ENCODE peak calls at places on chromosome 13, in ten cellular contexts. H is AG10803, I is fibroblast of the aortic adventitia, M is body of pancreas, G is GM23338, S is dorsolateral prefrontal cortex, F is thyroid gland, T is neural crest cell, J is tibial nerve, P is cardiac muscle cell. E is an unnamed sample.

GRCh38 chr13:106143392-106143791 is 392.1 kb downstream of the EFNB2 start:
- DNase-seq in H (peak), I (peak), M (no peak), G (no peak), S (no peak), F (no peak), T (no peak), J (no peak), P (no peak), E (peak)

GRCh38 chr13:74576504-74576903 is 442.3 kb upstream of the KLF12 start:
- DNase-seq in H (no peak), I (no peak), M (no peak), G (no peak), S (no peak), F (no peak), T (no peak), J (no peak), P (no peak), E (no peak)

GRCh38 chr13:91778123-91778522 is 379.7 kb downstream of the GPC5 start:
- DNase-seq in H (no peak), I (no peak), M (no peak), G (no peak), S (no peak), F (no peak), T (no peak), J (no peak), P (no peak), E (no peak)

GRCh38 chr13:21237081-21237480 is 60.6 kb downstream of the MRPL57 start:
- DNase-seq in H (no peak), I (no peak), M (no peak), G (no peak), S (no peak), F (no peak), T (no peak), J (no peak), P (no peak), E (no peak)

GRCh38 chr13:57630661-57631606 is 610 bp upstream of the PCDH17 start:
- DNase-seq in H (no peak), I (no peak), M (peak), G (peak), S (peak), F (peak), T (peak), J (no peak), P (peak), E (peak)

GRCh38 chr13:39892731-39893293 is 237.3 kb downstream of the COG6 start:
- DNase-seq in H (peak), I (peak), M (no peak), G (no peak), S (no peak), F (no peak), T (no peak), J (no peak), P (peak), E (peak)

GRCh38 chr13:20340136-20340758 is 108.1 kb upstream of the GJB6 start:
- DNase-seq in H (no peak), I (no peak), M (no peak), G (no peak), S (no peak), F (peak), T (no peak), J (no peak), P (no peak), E (no peak)

GRCh38 chr13:26440111-26440510 is 117.4 kb upstream of the WASF3 start:
- DNase-seq in H (peak), I (peak), M (no peak), G (no peak), S (no peak), F (no peak), T (no peak), J (no peak), P (no peak), E (no peak)

GRCh38 chr13:25249001-25249543 is 38.2 kb downstream of the MTMR6 start:
- DNase-seq in H (peak), I (peak), M (no peak), G (peak), S (peak), F (no peak), T (no peak), J (peak), P (peak), E (peak)

GRCh38 chr13:80276371-80277289 is 64.3 kb downstream of the SPRY2 start:
- DNase-seq in H (no peak), I (no peak), M (no peak), G (peak), S (no peak), F (peak), T (peak), J (peak), P (peak), E (peak)

GRCh38 chr13:112891477-112892401 is 77.3 kb upstream of the MCF2L start:
- DNase-seq in H (no peak), I (no peak), M (peak), G (peak), S (no peak), F (no peak), T (no peak), J (no peak), P (no peak), E (no peak)

GRCh38 chr13:26707122-26708006 is 53.2 kb downstream of the GPR12 start:
- DNase-seq in H (peak), I (peak), M (no peak), G (peak), S (peak), F (no peak), T (peak), J (peak), P (peak), E (peak)

GRCh38 chr13:46983881-46984280 is 87.0 kb upstream of the HTR2A start:
- DNase-seq in H (no peak), I (peak), M (no peak), G (no peak), S (no peak), F (no peak), T (no peak), J (no peak), P (no peak), E (peak)

GRCh38 chr13:97911311-97912138 is 42.0 kb upstream of the IPO5 start:
- DNase-seq in H (peak), I (peak), M (peak), G (peak), S (no peak), F (peak), T (no peak), J (no peak), P (peak), E (peak)

GRCh38 chr13:114142640-114143490 is 10.4 kb upstream of the RASA3 start:
- DNase-seq in H (no peak), I (no peak), M (peak), G (no peak), S (no peak), F (no peak), T (no peak), J (no peak), P (no peak), E (no peak)

GRCh38 chr13:49586717-49587116 is 1.4 kb upstream of the RCBTB1 start:
- DNase-seq in H (no peak), I (no peak), M (no peak), G (no peak), S (no peak), F (no peak), T (no peak), J (no peak), P (no peak), E (no peak)

GRCh38 chr13:95298169-95298940 is 2.9 kb downstream of the ABCC4 start:
- DNase-seq in H (no peak), I (no peak), M (no peak), G (no peak), S (no peak), F (peak), T (no peak), J (no peak), P (no peak), E (no peak)

GRCh38 chr13:100069278-100069677 is 19.6 kb upstream of the PCCA start:
- DNase-seq in H (peak), I (peak), M (peak), G (no peak), S (no peak), F (no peak), T (no peak), J (no peak), P (peak), E (no peak)

GRCh38 chr13:52848455-52849190 is at the start of gene PCDH8:
- DNase-seq in H (no peak), I (no peak), M (peak), G (peak), S (peak), F (no peak), T (peak), J (peak), P (peak), E (no peak)

GRCh38 chr13:49097374-49097773 is 121.7 kb downstream of the FNDC3A start:
- DNase-seq in H (peak), I (peak), M (no peak), G (no peak), S (no peak), F (no peak), T (no peak), J (no peak), P (peak), E (peak)

GRCh38 chr13:21012211-21012610 is 49.2 kb downstream of the LATS2 start:
- DNase-seq in H (no peak), I (no peak), M (no peak), G (no peak), S (no peak), F (no peak), T (no peak), J (no peak), P (no peak), E (no peak)

GRCh38 chr13:46288570-46289259 is 77.0 kb downstream of the LRRC63 start:
- DNase-seq in H (peak), I (peak), M (no peak), G (peak), S (no peak), F (no peak), T (no peak), J (no peak), P (peak), E (peak)

GRCh38 chr13:109072505-109072904 is 443.1 kb downstream of the MYO16 start:
- DNase-seq in H (no peak), I (no peak), M (no peak), G (no peak), S (no peak), F (no peak), T (no peak), J (no peak), P (no peak), E (no peak)

GRCh38 chr13:65600702-65601101 is 1629.4 kb downstream of the PCDH9 start:
- DNase-seq in H (peak), I (peak), M (no peak), G (no peak), S (no peak), F (no peak), T (no peak), J (no peak), P (peak), E (no peak)

GRCh38 chr13:73216381-73216831 is 157.6 kb downstream of the KLF5 start:
- DNase-seq in H (peak), I (peak), M (no peak), G (no peak), S (no peak), F (no peak), T (no peak), J (no peak), P (no peak), E (no peak)

GRCh38 chr13:72507394-72508199 is 219.8 kb downstream of the MZT1 start:
- DNase-seq in H (no peak), I (no peak), M (no peak), G (no peak), S (no peak), F (no peak), T (no peak), J (no peak), P (peak), E (no peak)

GRCh38 chr13:109630281-109630680 is 156.1 kb downstream of the IRS2 start:
- DNase-seq in H (no peak), I (no peak), M (no peak), G (no peak), S (no peak), F (no peak), T (no peak), J (no peak), P (no peak), E (no peak)

GRCh38 chr13:20666948-20667347 is 36.6 kb upstream of the IL17D start:
- DNase-seq in H (no peak), I (no peak), M (no peak), G (no peak), S (no peak), F (no peak), T (no peak), J (no peak), P (no peak), E (no peak)

GRCh38 chr13:59086147-59086546 is 1077.6 kb downstream of the DIAPH3 start:
- DNase-seq in H (peak), I (peak), M (no peak), G (no peak), S (no peak), F (no peak), T (no peak), J (no peak), P (peak), E (peak)

GRCh38 chr13:23790591-23791170 is 98.5 kb downstream of the MIPEP start:
- DNase-seq in H (peak), I (peak), M (no peak), G (no peak), S (no peak), F (peak), T (no peak), J (no peak), P (peak), E (peak)

GRCh38 chr13:96651598-96651997 is 342.7 kb downstream of the OXGR1 start:
- DNase-seq in H (no peak), I (no peak), M (no peak), G (no peak), S (no peak), F (no peak), T (no peak), J (no peak), P (no peak), E (no peak)

GRCh38 chr13:96652506-96652905 is 341.8 kb downstream of the OXGR1 start:
- DNase-seq in H (no peak), I (no peak), M (no peak), G (no peak), S (no peak), F (no peak), T (no peak), J (no peak), P (no peak), E (no peak)

DNA sequence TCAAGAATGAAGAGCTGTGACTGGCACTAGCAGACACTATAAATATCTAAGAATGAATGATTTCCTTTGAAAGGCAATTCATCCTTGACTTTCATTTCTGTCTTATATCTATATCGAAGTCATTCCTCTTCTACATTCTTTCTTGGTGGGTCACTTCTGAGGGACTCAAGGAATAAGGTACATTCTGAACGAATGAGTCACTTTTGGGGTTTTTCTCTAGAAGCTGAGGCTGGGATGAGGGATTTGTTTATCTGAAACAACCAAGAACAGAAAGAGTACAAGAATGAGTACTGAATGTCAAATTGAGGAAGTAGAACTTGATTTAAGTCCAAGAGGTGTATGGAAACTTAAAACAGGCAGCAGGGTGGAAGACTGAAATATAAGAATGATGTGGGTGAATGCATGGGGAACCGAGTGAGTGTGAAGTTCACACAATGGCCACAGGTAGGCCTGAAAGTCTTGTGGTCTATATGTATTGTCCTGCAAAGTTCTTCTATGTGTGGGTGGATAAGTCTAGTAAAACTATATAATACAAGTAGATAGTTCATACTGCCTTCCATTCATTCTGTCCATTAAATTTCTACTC is 343.9 kb downstream of the OXGR1 start:
- DNase-seq in H (peak), I (peak), M (no peak), G (no peak), S (no peak), F (no peak), T (no peak), J (no peak), P (peak), E (peak)
- TF ChIP-seq CTCF in H (no peak), I (peak), M (no peak), G (no peak), S (no peak), F (no peak), T (peak), J (no peak), P (no peak), E (no peak)

GRCh38 chr13:31409678-31410356 is 210.0 kb downstream of the B3GLCT start:
- DNase-seq in H (peak), I (peak), M (no peak), G (peak), S (no peak), F (no peak), T (no peak), J (no peak), P (no peak), E (peak)
- TF ChIP-seq CTCF in H (peak), I (peak), M (no peak), G (peak), S (no peak), F (peak), T (peak), J (no peak), P (peak), E (peak)

GRCh38 chr13:37427843-37428494 is 170.6 kb downstream of the POSTN start:
- DNase-seq in H (no peak), I (no peak), M (no peak), G (peak), S (no peak), F (no peak), T (no peak), J (no peak), P (peak), E (no peak)
- TF ChIP-seq CTCF in H (no peak), I (peak), M (no peak), G (peak), S (no peak), F (no peak), T (peak), J (no peak), P (no peak), E (no peak)

GRCh38 chr13:77779461-77780272 is 82.2 kb downstream of the SLAIN1 start:
- DNase-seq in H (peak), I (peak), M (peak), G (peak), S (no peak), F (peak), T (peak), J (peak), P (peak), E (peak)
- TF ChIP-seq CTCF in H (peak), I (peak), M (peak), G (peak), S (peak), F (peak), T (peak), J (peak), P (peak), E (peak)

DNA sequence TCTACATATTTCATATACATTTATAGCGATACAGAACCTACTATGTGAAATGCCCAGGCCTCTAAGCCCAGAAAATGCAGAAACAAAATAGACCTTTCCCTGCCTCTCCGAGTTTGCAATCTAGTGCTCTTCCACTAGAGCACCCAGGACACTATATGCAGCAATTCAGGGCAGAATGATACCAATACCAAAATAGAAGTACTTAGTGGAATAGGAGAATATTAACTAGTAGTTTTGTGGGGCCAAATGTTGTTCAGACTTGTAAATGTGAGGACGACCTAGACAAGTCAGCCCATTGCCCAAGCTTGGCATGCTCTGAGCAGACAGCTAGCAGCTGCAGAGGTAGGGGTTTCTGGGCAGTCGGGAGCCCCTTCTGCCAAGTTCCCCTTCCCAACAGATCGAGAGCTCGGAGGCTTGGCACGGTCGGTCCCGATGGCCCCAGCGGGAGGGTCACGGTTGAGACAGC is 35.8 kb upstream of the FLT1 start:
- DNase-seq in H (peak), I (peak), M (no peak), G (no peak), S (no peak), F (no peak), T (no peak), J (no peak), P (peak), E (peak)
- TF ChIP-seq CTCF in H (peak), I (peak), M (no peak), G (no peak), S (no peak), F (no peak), T (no peak), J (no peak), P (peak), E (peak)

DNA sequence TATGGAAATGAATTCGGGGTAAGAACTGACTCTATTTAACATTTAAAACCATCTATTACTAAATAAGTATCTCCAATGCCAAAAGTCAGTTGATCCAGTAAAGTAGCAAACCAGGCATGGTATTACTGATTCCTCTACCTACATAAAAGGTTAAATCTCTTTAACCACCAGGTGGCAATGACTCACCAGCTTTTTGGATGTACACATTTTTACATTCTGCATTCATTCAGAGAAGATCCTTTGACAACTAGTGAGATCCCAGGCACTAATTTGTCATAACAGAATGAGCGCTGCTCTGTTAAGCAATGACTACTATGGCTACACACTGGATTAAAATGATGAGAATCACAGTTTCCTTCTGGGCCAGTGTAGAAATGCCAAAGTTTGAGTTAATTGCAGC is 329.8 kb upstream of the GPC6 start:
- DNase-seq in H (peak), I (peak), M (no peak), G (peak), S (no peak), F (no peak), T (no peak), J (no peak), P (peak), E (peak)
- TF ChIP-seq CTCF in H (no peak), I (no peak), M (peak), G (peak), S (no peak), F (no peak), T (peak), J (no peak), P (peak), E (no peak)

GRCh38 chr13:70339738-70340137 is 231.5 kb upstream of the KLHL1 start:
- DNase-seq in H (no peak), I (no peak), M (peak), G (peak), S (no peak), F (no peak), T (no peak), J (no peak), P (no peak), E (peak)
- TF ChIP-seq CTCF in H (no peak), I (no peak), M (peak), G (peak), S (no peak), F (no peak), T (peak), J (no peak), P (no peak), E (peak)

DNA sequence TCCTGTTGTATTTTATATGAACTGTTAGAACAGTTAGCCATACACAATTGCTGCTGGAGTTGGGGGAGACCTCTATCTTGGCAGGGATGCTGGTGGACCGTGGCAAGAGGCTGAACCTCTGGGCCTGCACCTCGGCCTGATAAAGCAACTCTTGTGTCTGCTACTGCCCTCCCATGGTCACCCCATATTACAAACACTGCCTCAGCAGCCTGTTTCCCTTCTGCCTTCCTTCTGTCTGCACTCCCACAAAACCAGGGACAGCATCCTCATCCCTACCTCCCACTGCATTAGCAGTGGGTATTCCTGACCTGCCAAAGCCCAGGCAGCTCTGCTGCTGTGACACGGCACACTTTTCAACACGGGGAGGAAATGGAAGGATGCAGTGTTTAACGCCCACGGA is 456.4 kb downstream of the FGF14 start:
- DNase-seq in H (no peak), I (no peak), M (no peak), G (peak), S (no peak), F (no peak), T (no peak), J (no peak), P (no peak), E (no peak)
- TF ChIP-seq CTCF in H (no peak), I (no peak), M (no peak), G (peak), S (no peak), F (no peak), T (no peak), J (no peak), P (no peak), E (peak)

GRCh38 chr13:51318876-51319275 is 20.6 kb upstream of the SERPINE3 start:
- DNase-seq in H (no peak), I (no peak), M (no peak), G (no peak), S (no peak), F (no peak), T (no peak), J (no peak), P (no peak), E (no peak)

GRCh38 chr13:51323824-51324511 is 15.5 kb upstream of the SERPINE3 start:
- DNase-seq in H (no peak), I (no peak), M (no peak), G (no peak), S (no peak), F (no peak), T (no peak), J (no peak), P (no peak), E (no peak)

GRCh38 chr13:51324714-51325440 is 14.6 kb upstream of the SERPINE3 start:
- DNase-seq in H (no peak), I (no peak), M (no peak), G (peak), S (peak), F (no peak), T (no peak), J (no peak), P (no peak), E (no peak)

GRCh38 chr13:51325837-51326236 is 13.7 kb upstream of the SERPINE3 start:
- DNase-seq in H (no peak), I (no peak), M (no peak), G (no peak), S (peak), F (no peak), T (no peak), J (no peak), P (no peak), E (no peak)

GRCh38 chr13:51322826-51323225 is 16.7 kb upstream of the SERPINE3 start:
- DNase-seq in H (no peak), I (no peak), M (no peak), G (no peak), S (no peak), F (no peak), T (no peak), J (no peak), P (no peak), E (no peak)
- TF ChIP-seq CTCF in H (no peak), I (no peak), M (no peak), G (no peak), S (no peak), F (no peak), T (no peak), J (no peak), P (no peak), E (no peak)